ENCODE peak calls at places on chromosomes 3 and 15, in nine cellular contexts. One of them, this sample, is unnamed.

GRCh38 chr3:108450444-108450843 is 60.0 kb downstream of the MYH15 start:
- DNase-seq in cardiac muscle cell: no peak
- DNase-seq in MV-4-11: no peak
- DNase-seq in CD4-positive, alpha-beta T cell: no peak
- DNase-seq in activated CD4-positive, alpha-beta T cell treated with anti-CD3 and anti-CD28 coated beads, Interleukin-2, amount 50 U/mL, for 1 hour: no peak
- DNase-seq in chondrocyte: no peak
- DNase-seq in type B pancreatic cell: no peak
- DNase-seq in GM23248: no peak
- DNase-seq in iris pigment epithelial cell: no peak
- DNase-seq in this sample: no peak

GRCh38 chr15:57297163-57297593 is 79.1 kb upstream of the CGNL1 start:
- DNase-seq in cardiac muscle cell: no peak
- DNase-seq in MV-4-11: peak; percentile 24
- DNase-seq in CD4-positive, alpha-beta T cell: no peak
- DNase-seq in activated CD4-positive, alpha-beta T cell treated with anti-CD3 and anti-CD28 coated beads, Interleukin-2, amount 50 U/mL, for 1 hour: no peak
- DNase-seq in chondrocyte: no peak
- DNase-seq in type B pancreatic cell: no peak
- DNase-seq in GM23248: no peak
- DNase-seq in iris pigment epithelial cell: no peak
- DNase-seq in this sample: no peak

GRCh38 chr3:162799910-162800309 is 1303.3 kb downstream of the OTOL1 start:
- DNase-seq in cardiac muscle cell: no peak
- DNase-seq in MV-4-11: no peak
- DNase-seq in CD4-positive, alpha-beta T cell: no peak
- DNase-seq in activated CD4-positive, alpha-beta T cell treated with anti-CD3 and anti-CD28 coated beads, Interleukin-2, amount 50 U/mL, for 1 hour: no peak
- DNase-seq in chondrocyte: no peak
- DNase-seq in type B pancreatic cell: no peak
- DNase-seq in GM23248: peak; percentile 53
- DNase-seq in iris pigment epithelial cell: no peak
- DNase-seq in this sample: no peak

GRCh38 chr3:146543461-146544012 is 870 bp downstream of the PLSCR1 start:
- DNase-seq in cardiac muscle cell: peak; percentile 25
- DNase-seq in MV-4-11: no peak
- DNase-seq in CD4-positive, alpha-beta T cell: no peak
- DNase-seq in activated CD4-positive, alpha-beta T cell treated with anti-CD3 and anti-CD28 coated beads, Interleukin-2, amount 50 U/mL, for 1 hour: no peak
- DNase-seq in chondrocyte: no peak
- DNase-seq in type B pancreatic cell: no peak
- DNase-seq in GM23248: peak; percentile 65
- DNase-seq in iris pigment epithelial cell: peak; percentile 43
- DNase-seq in this sample: no peak

GRCh38 chr15:73683624-73684536 is at the start of gene CD276:
- DNase-seq in cardiac muscle cell: peak; percentile 91
- DNase-seq in MV-4-11: peak; percentile 88
- DNase-seq in CD4-positive, alpha-beta T cell: no peak
- DNase-seq in activated CD4-positive, alpha-beta T cell treated with anti-CD3 and anti-CD28 coated beads, Interleukin-2, amount 50 U/mL, for 1 hour: no peak
- DNase-seq in chondrocyte: peak; percentile 96
- DNase-seq in type B pancreatic cell: peak; percentile 75
- DNase-seq in GM23248: peak; percentile 85
- DNase-seq in iris pigment epithelial cell: peak; percentile 66
- DNase-seq in this sample: peak; percentile 5

GRCh38 chr3:194574639-194575483 is 58.4 kb downstream of the TMEM44 start:
- DNase-seq in cardiac muscle cell: no peak
- DNase-seq in MV-4-11: no peak
- DNase-seq in CD4-positive, alpha-beta T cell: no peak
- DNase-seq in activated CD4-positive, alpha-beta T cell treated with anti-CD3 and anti-CD28 coated beads, Interleukin-2, amount 50 U/mL, for 1 hour: no peak
- DNase-seq in chondrocyte: no peak
- DNase-seq in type B pancreatic cell: no peak
- DNase-seq in GM23248: peak; percentile 82
- DNase-seq in iris pigment epithelial cell: peak; percentile 59
- DNase-seq in this sample: no peak

GRCh38 chr3:30370681-30371271 is 235.6 kb upstream of the TGFBR2 start:
- DNase-seq in cardiac muscle cell: no peak
- DNase-seq in MV-4-11: no peak
- DNase-seq in CD4-positive, alpha-beta T cell: no peak
- DNase-seq in activated CD4-positive, alpha-beta T cell treated with anti-CD3 and anti-CD28 coated beads, Interleukin-2, amount 50 U/mL, for 1 hour: no peak
- DNase-seq in chondrocyte: no peak
- DNase-seq in type B pancreatic cell: no peak
- DNase-seq in GM23248: peak; percentile 8
- DNase-seq in iris pigment epithelial cell: peak; percentile 61
- DNase-seq in this sample: no peak

GRCh38 chr3:193605876-193606275 is 12.9 kb downstream of the OPA1 start:
- DNase-seq in cardiac muscle cell: peak; percentile 76
- DNase-seq in MV-4-11: peak; percentile 57
- DNase-seq in CD4-positive, alpha-beta T cell: peak; percentile 34
- DNase-seq in activated CD4-positive, alpha-beta T cell treated with anti-CD3 and anti-CD28 coated beads, Interleukin-2, amount 50 U/mL, for 1 hour: peak; percentile 43
- DNase-seq in chondrocyte: no peak
- DNase-seq in type B pancreatic cell: no peak
- DNase-seq in GM23248: peak; percentile 72
- DNase-seq in iris pigment epithelial cell: peak; percentile 67
- DNase-seq in this sample: peak; percentile 57

GRCh38 chr15:79973445-79974180 is 2.6 kb upstream of the BCL2A1 start:
- DNase-seq in cardiac muscle cell: no peak
- DNase-seq in MV-4-11: no peak
- DNase-seq in CD4-positive, alpha-beta T cell: no peak
- DNase-seq in activated CD4-positive, alpha-beta T cell treated with anti-CD3 and anti-CD28 coated beads, Interleukin-2, amount 50 U/mL, for 1 hour: no peak
- DNase-seq in chondrocyte: no peak
- DNase-seq in type B pancreatic cell: no peak
- DNase-seq in GM23248: no peak
- DNase-seq in iris pigment epithelial cell: no peak
- DNase-seq in this sample: no peak